ENCODE peak calls at places on chromosomes 2 and 18, in four cellular contexts. E, Z, O and D are unnamed samples.

GRCh38 chr2:43312751-43313641 is 86.6 kb upstream of the ZFP36L2 start:
- DNase-seq in E (no peak), Z (no peak), O (no peak), D (no peak)

GRCh38 chr2:45134726-45135125 is 125.5 kb upstream of the SIX2 start:
- DNase-seq in E (no peak), O (no peak), Z (no peak), D (no peak)

GRCh38 chr18:49071776-49072175 is 121.0 kb upstream of the SMAD7 start:
- DNase-seq in O (no peak), Z (no peak), E (no peak), D (no peak)

GRCh38 chr18:51765712-51766360 is 568.4 kb upstream of the MEX3C start:
- DNase-seq in O (no peak), E (no peak), Z (no peak), D (no peak)

GRCh38 chr2:111111101-111111755 is 9.5 kb upstream of the BCL2L11 start:
- DNase-seq in E (no peak), O (no peak), Z (no peak), D (no peak)

GRCh38 chr2:138632066-138632465 is 130.5 kb downstream of the SPOPL start:
- DNase-seq in Z (no peak), E (no peak), O (no peak), D (no peak)

GRCh38 chr2:229297284-229297683 is 26.2 kb upstream of the PID1 start:
- DNase-seq in O (no peak), E (no peak), Z (no peak), D (no peak)

GRCh38 chr2:53422979-53423378 is 344.6 kb upstream of the CHAC2 start:
- DNase-seq in E (no peak), O (peak; percentile 50), Z (peak; percentile 12), D (peak; percentile 49)

GRCh38 chr2:127577503-127577902 is 42.0 kb downstream of the MYO7B start:
- DNase-seq in O (no peak), E (no peak), Z (no peak), D (no peak)

GRCh38 chr2:233108611-233109490 is 48.7 kb downstream of the INPP5D start:
- DNase-seq in Z (no peak), E (no peak), O (no peak), D (no peak)

GRCh38 chr18:44938396-44939036 is 257.8 kb downstream of the SETBP1 start:
- DNase-seq in O (no peak), Z (no peak), E (no peak), D (no peak)

GRCh38 chr2:213980883-213981282 is 430.0 kb upstream of the VWC2L start:
- DNase-seq in E (no peak), O (no peak), Z (no peak), D (no peak)

GRCh38 chr2:240508832-240509545 is 48.8 kb downstream of the ANKMY1 start:
- DNase-seq in Z (no peak), O (no peak), E (no peak), D (no peak)

GRCh38 chr2:148720501-148720998 is 76.0 kb downstream of the EPC2 start:
- DNase-seq in Z (no peak), E (no peak), O (no peak), D (no peak)

GRCh38 chr2:233446121-233446520 is 91.8 kb downstream of the DGKD start:
- DNase-seq in Z (no peak), E (no peak), O (no peak), D (no peak)

GRCh38 chr2:233346930-233347329 is 7.4 kb upstream of the DGKD start:
- DNase-seq in Z (no peak), E (no peak), O (no peak), D (no peak)

GRCh38 chr2:85423525-85423924 is 5.0 kb downstream of the SH2D6 start:
- DNase-seq in O (no peak), E (no peak), Z (no peak), D (no peak)

GRCh38 chr2:137208361-137208973 is 443.1 kb downstream of the THSD7B start:
- DNase-seq in O (peak; percentile 13), Z (no peak), E (no peak), D (no peak)

GRCh38 chr2:221807706-221808105 is 235.6 kb upstream of the EPHA4 start:
- DNase-seq in O (no peak), Z (no peak), E (no peak), D (no peak)

GRCh38 chr2:128172191-128172590 is 81.2 kb downstream of the UGGT1 start:
- DNase-seq in O (peak; percentile 55), Z (no peak), E (no peak), D (no peak)

GRCh38 chr2:3784731-3785130 is 81.4 kb downstream of the DCDC2C start:
- DNase-seq in E (no peak), Z (no peak), O (no peak), D (no peak)

GRCh38 chr2:113080134-113080533 is 12.4 kb downstream of the IL1F10 start:
- DNase-seq in E (no peak), O (peak; percentile 40), Z (peak; percentile 63), D (peak; percentile 65)

GRCh38 chr18:49548266-49548665 is 13.6 kb upstream of the LIPG start:
- DNase-seq in O (peak; percentile 7), Z (no peak), E (no peak), D (no peak)

GRCh38 chr2:106581755-106582430 is 94.7 kb downstream of the CD8B2 start:
- DNase-seq in Z (peak; percentile 13), O (peak; percentile 51), E (no peak), D (peak; percentile 75)

GRCh38 chr2:42928692-42929576 is 136.6 kb upstream of the HAAO start:
- DNase-seq in O (peak; percentile 90), Z (peak; percentile 70), E (no peak), D (peak; percentile 54)

GRCh38 chr2:110114801-110115200 is 821 bp downstream of the MALL start:
- DNase-seq in O (no peak), Z (no peak), E (no peak), D (no peak)

GRCh38 chr2:151410485-151410833 is 757 bp downstream of the RIF1 start:
- DNase-seq in O (peak; percentile 50), Z (no peak), E (no peak), D (peak; percentile 44)

GRCh38 chr2:108215794-108216211 is 24.0 kb upstream of the SULT1C3 start:
- DNase-seq in E (no peak), Z (no peak), O (peak; percentile 55), D (peak; percentile 38)

GRCh38 chr2:11422901-11423435 is 43.0 kb downstream of the E2F6 start:
- DNase-seq in O (peak; percentile 76), Z (no peak), E (no peak), D (no peak)

GRCh38 chr18:31679133-31679731 is 5.1 kb downstream of the B4GALT6 start:
- DNase-seq in E (no peak), Z (no peak), O (no peak), D (no peak)

GRCh38 chr18:61896118-61896517 is 3.3 kb upstream of the RNF152 start:
- DNase-seq in Z (no peak), E (no peak), O (no peak), D (no peak)

GRCh38 chr18:61892683-61893303 is at the start of gene RNF152:
- DNase-seq in Z (no peak), E (no peak), O (no peak), D (peak; percentile 26)

GRCh38 chr18:61893304-61893970 is 630 bp upstream of the RNF152 start:
- DNase-seq in Z (peak; percentile 39), E (no peak), O (no peak), D (peak; percentile 46)

GRCh38 chr18:61894751-61895524 is 2.1 kb upstream of the RNF152 start:
- DNase-seq in Z (no peak), O (no peak), E (no peak), D (no peak)

DNA sequence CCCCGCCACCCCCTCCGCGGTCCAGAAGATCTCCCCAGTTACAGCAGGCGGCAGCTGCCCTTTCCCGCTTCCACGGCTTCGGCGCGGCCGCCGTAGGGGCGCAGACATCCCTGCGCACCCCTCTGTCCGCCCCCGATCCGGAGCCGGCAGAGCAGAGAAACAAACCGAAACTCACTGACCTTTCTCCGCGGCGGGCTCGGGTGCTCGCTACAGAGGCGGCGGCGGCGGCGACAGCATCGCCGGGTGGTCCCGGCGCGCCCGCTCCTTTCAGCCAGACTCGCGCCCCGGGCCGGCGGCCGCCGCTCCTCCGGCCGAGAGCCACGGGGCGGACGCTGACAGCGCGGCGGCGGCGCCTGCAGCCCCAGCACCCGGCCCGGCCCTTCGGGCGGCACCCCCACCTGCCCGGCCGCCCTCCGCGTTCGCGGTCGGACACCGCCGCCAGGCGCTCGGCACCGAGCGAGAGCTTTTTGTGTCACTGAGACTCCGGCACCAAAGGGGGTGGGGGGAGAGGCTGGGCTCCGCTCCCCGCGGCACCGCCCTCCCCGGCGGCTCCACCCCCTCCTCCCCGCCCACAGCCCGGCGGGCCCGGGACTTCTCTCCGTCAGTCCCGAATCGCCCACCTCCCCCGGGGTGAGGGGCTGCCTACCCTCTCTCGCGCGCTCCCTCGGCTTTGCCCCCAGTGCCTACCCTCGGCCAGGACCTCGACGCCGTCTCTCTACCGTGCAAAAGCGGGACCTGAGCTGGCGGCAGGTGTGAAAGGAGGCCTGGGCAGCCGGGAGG is 1.4 kb upstream of the RNF152 start:
- DNase-seq in E (no peak), O (peak; percentile 11), Z (peak; percentile 83), D (peak; percentile 75)
- TF ChIP-seq FOXK2 in E (no peak), O (no peak), Z (no peak), D (no peak)

DNA sequence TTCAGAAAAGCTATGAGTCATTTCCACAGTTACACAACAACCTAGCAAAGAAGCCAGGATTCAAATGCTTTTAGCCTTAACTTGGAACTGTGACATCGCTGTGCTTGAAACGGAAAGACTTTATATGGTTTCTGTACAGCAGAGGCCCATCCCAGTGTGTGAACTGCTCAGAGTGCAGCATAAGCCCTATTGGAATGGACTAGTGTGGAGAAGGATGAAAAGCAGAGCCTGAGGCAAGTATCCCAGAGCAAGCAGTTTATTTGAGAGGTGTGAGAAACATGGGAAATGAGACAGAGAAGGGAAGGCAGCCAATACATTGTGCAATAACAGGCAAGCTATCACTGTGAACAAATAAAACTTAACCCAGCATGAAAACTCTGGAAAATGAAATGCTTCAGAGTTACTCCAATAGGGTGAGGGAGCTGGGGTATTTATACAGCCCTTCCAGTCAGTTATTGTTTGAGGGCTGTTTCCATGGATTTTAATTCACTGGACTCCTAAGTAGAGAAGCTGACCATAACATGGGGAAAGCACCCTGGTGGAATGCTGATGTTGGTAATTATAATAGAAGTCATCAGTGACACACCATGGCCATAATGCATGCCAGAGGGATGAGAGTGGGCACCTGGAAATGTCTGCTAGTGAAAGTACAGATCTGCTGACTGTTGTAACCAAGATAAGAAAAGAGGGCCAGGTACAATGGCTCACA is 254.0 kb upstream of the POU3F3 start:
- DNase-seq in Z (no peak), E (no peak), O (no peak), D (no peak)
- TF ChIP-seq FOXK2 in Z (no peak), E (no peak), O (no peak), D (no peak)

DNA sequence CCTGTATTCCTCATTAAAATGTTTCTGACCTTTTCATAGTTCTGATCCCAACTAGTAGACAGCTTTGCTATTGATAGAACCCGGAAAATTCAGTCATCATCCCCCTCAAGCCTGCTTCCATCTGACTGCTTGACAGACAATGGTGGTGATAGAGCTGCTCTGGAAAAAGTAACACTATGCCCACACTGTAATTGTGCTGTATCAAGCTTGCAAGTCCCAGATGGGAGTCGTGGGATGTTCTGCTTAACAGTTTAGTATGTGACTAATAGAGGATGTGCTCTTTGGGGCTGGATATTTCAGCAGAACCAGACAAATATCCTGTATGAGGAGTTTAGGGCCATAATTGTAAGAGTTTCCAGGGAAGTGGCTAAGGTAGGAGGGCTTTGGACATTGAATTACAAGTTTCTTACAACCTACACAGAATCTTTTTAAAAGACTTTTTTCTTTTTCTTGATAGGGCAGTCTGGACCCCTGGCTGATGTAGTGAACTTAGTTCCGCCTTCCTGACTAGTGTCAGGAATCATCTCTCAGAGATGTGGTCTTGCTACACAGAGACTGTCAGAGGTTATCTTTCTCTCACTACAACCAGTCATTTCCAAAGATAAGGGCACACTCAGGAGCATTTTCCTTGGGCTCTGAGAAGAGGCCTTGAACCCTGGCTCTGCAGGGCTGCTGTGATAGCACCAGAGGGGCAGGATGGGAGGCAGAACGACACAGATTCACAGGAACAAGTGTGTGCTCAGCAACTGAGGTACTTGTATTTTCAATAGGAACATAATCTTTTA is 158.0 kb upstream of the RBMS1 start:
- DNase-seq in E (no peak), O (no peak), Z (no peak), D (no peak)
- TF ChIP-seq FOXK2 in E (no peak), O (no peak), Z (no peak), D (no peak)

GRCh38 chr18:12883003-12883683 is 894 bp downstream of the PTPN2 start:
- DNase-seq in O (no peak), E (no peak), Z (no peak), D (peak; percentile 10)
- TF ChIP-seq FOXK2 in O (no peak), E (no peak), Z (no peak), D (no peak)